ENCODE peak calls at places on chromosomes 7 and 10, in nine cellular contexts. N is cardiac fibroblast; K is T-helper 2 cell; P is M059J; T is activated CD4-positive, alpha-beta memory T cell treated with anti-CD3 and anti-CD28 coated beads, Interleukin-2, amount 10 ng/mL, durations not matched to agents 7 days and 5 days; A is EL; B is activated T-cell treated with anti-CD3 and anti-CD28 coated beads for 48 hours; E is HFFc6; U is NCI-H2029. I is an unnamed sample.

GRCh38 chr10:36450385-36450784 is 675.0 kb upstream of the ANKRD30A start:
- DNase-seq in N (peak), K (no peak), P (peak), T (no peak), A (peak), B (no peak), E (no peak), U (no peak), I (no peak)

GRCh38 chr7:79282051-79282694 is 171.3 kb downstream of the MAGI2 start:
- DNase-seq in N (peak), K (no peak), P (peak), T (no peak), A (peak), B (no peak), E (peak), U (no peak), I (no peak)

GRCh38 chr10:51445587-51445986 is 253.8 kb downstream of the CSTF2T start:
- DNase-seq in N (no peak), K (no peak), P (no peak), T (no peak), A (no peak), B (no peak), E (no peak), U (no peak), I (no peak)

GRCh38 chr7:66720571-66720970 is 20.0 kb upstream of the RABGEF1 start:
- DNase-seq in N (no peak), K (no peak), P (no peak), T (no peak), A (no peak), B (no peak), E (no peak), U (no peak), I (no peak)

GRCh38 chr7:70728873-70729552 is 402.9 kb upstream of the GALNT17 start:
- DNase-seq in N (no peak), K (no peak), P (no peak), T (no peak), A (no peak), B (no peak), E (no peak), U (no peak), I (no peak)

GRCh38 chr10:132120734-132121510 is 55.2 kb downstream of the JAKMIP3 start:
- DNase-seq in N (no peak), K (no peak), P (no peak), T (no peak), A (no peak), B (no peak), E (no peak), U (no peak), I (no peak)

GRCh38 chr10:124074471-124075109 is 18.8 kb downstream of the CHST15 start:
- DNase-seq in N (no peak), K (no peak), P (no peak), T (no peak), A (no peak), B (no peak), E (no peak), U (no peak), I (no peak)

GRCh38 chr7:140238778-140239652 is 62.2 kb upstream of the KDM7A start:
- DNase-seq in N (no peak), K (no peak), P (no peak), T (no peak), A (no peak), B (no peak), E (no peak), U (peak), I (no peak)

GRCh38 chr10:117342638-117343037 is 32.6 kb downstream of the PDZD8 start:
- DNase-seq in N (peak), K (no peak), P (peak), T (no peak), A (peak), B (no peak), E (peak), U (no peak), I (no peak)

GRCh38 chr7:22607180-22607579 is 107.2 kb upstream of the STEAP1B start:
- DNase-seq in N (no peak), K (no peak), P (no peak), T (no peak), A (no peak), B (no peak), E (peak), U (no peak), I (no peak)

GRCh38 chr10:91604936-91605534 is 27.8 kb downstream of the PPP1R3C start:
- DNase-seq in N (peak), K (no peak), P (peak), T (no peak), A (peak), B (no peak), E (peak), U (no peak), I (no peak)

GRCh38 chr7:50564630-50565558 is at the start of gene DDC:
- DNase-seq in N (no peak), K (no peak), P (no peak), T (no peak), A (no peak), B (no peak), E (no peak), U (no peak), I (no peak)

GRCh38 chr7:140525741-140526140 is 46.4 kb upstream of the MKRN1 start:
- DNase-seq in N (no peak), K (peak), P (peak), T (peak), A (no peak), B (peak), E (no peak), U (peak), I (no peak)

GRCh38 chr10:132111121-132111731 is 45.5 kb downstream of the JAKMIP3 start:
- DNase-seq in N (no peak), K (no peak), P (no peak), T (peak), A (no peak), B (no peak), E (no peak), U (no peak), I (no peak)

GRCh38 chr10:43257210-43258031 is 9.4 kb downstream of the RASGEF1A start:
- DNase-seq in N (no peak), K (no peak), P (no peak), T (no peak), A (no peak), B (no peak), E (no peak), U (no peak), I (no peak)

GRCh38 chr10:4337581-4337980 is 488.4 kb upstream of the AKR1E2 start:
- DNase-seq in N (no peak), K (no peak), P (no peak), T (no peak), A (no peak), B (no peak), E (no peak), U (no peak), I (no peak)

GRCh38 chr10:132654121-132654571 is 116.6 kb downstream of the INPP5A start:
- DNase-seq in N (no peak), K (no peak), P (no peak), T (no peak), A (no peak), B (no peak), E (no peak), U (no peak), I (no peak)

GRCh38 chr7:99446096-99446495 is 7.4 kb downstream of the CPSF4 start:
- DNase-seq in N (no peak), K (no peak), P (no peak), T (no peak), A (no peak), B (no peak), E (no peak), U (no peak), I (no peak)

GRCh38 chr10:63703113-63703670 is 182.0 kb downstream of the REEP3 start:
- DNase-seq in N (peak), K (no peak), P (no peak), T (no peak), A (peak), B (no peak), E (no peak), U (peak), I (no peak)

GRCh38 chr7:38855867-38856266 is 53.1 kb downstream of the VPS41 start:
- DNase-seq in N (peak), K (no peak), P (peak), T (no peak), A (no peak), B (no peak), E (no peak), U (peak), I (no peak)

GRCh38 chr10:17092216-17092944 is 37.2 kb downstream of the CUBN start:
- DNase-seq in N (no peak), K (no peak), P (no peak), T (no peak), A (no peak), B (no peak), E (no peak), U (no peak), I (no peak)

GRCh38 chr10:60731134-60731883 is 47.0 kb upstream of the CDK1 start:
- DNase-seq in N (no peak), K (no peak), P (no peak), T (peak), A (no peak), B (peak), E (no peak), U (no peak), I (no peak)

GRCh38 chr10:43069597-43069996 is 7.3 kb upstream of the RET start:
- DNase-seq in N (no peak), K (no peak), P (no peak), T (no peak), A (no peak), B (no peak), E (no peak), U (no peak), I (no peak)

GRCh38 chr10:68397005-68397404 is 10.1 kb downstream of the RUFY2 start:
- DNase-seq in N (no peak), K (no peak), P (no peak), T (no peak), A (no peak), B (no peak), E (no peak), U (no peak), I (no peak)

GRCh38 chr7:41996381-41997035 is 240.5 kb downstream of the GLI3 start:
- DNase-seq in N (peak), K (no peak), P (peak), T (no peak), A (peak), B (no peak), E (peak), U (no peak), I (no peak)

GRCh38 chr7:20304366-20304765 is 26.3 kb upstream of the ITGB8 start:
- DNase-seq in N (no peak), K (no peak), P (no peak), T (no peak), A (no peak), B (no peak), E (no peak), U (peak), I (no peak)

GRCh38 chr7:74424291-74424880 is 29.3 kb upstream of the GTF2IRD1 start:
- DNase-seq in N (no peak), K (no peak), P (no peak), T (no peak), A (no peak), B (no peak), E (no peak), U (no peak), I (no peak)

GRCh38 chr10:11719496-11719895 is 22.7 kb upstream of the ECHDC3 start:
- DNase-seq in N (no peak), K (no peak), P (peak), T (no peak), A (no peak), B (no peak), E (no peak), U (no peak), I (peak)

GRCh38 chr7:112957901-112958300 is 128.7 kb downstream of the GPR85 start:
- DNase-seq in N (no peak), K (no peak), P (no peak), T (no peak), A (no peak), B (no peak), E (no peak), U (no peak), I (no peak)

GRCh38 chr10:35613107-35613440 is 7.9 kb downstream of the GJD4 start:
- DNase-seq in N (no peak), K (no peak), P (no peak), T (no peak), A (no peak), B (no peak), E (no peak), U (no peak), I (no peak)

GRCh38 chr7:38630720-38631673 is at the start of gene AMPH:
- DNase-seq in N (peak), K (no peak), P (peak), T (no peak), A (peak), B (peak), E (peak), U (peak), I (no peak)

GRCh38 chr10:101018600-101019439 is 12.1 kb downstream of the PDZD7 start:
- DNase-seq in N (peak), K (peak), P (peak), T (peak), A (peak), B (peak), E (peak), U (peak), I (no peak)

GRCh38 chr10:28558923-28559508 is 26.1 kb downstream of the WAC start:
- DNase-seq in N (no peak), K (no peak), P (no peak), T (no peak), A (no peak), B (no peak), E (no peak), U (no peak), I (no peak)

GRCh38 chr7:33774762-33775523 is 130.4 kb upstream of the BMPER start:
- DNase-seq in N (peak), K (no peak), P (peak), T (no peak), A (no peak), B (no peak), E (no peak), U (no peak), I (no peak)